ENCODE peak calls at places on chromosomes 16 and 17, in five cellular contexts. One of them, this sample, is unnamed.

GRCh38 chr16:57577691-57578224 is 35.3 kb downstream of the ADGRG5 start:
- DNase-seq in kidney epithelial cell: no peak
- DNase-seq in cardiac muscle cell: no peak
- DNase-seq in tibial artery: no peak
- DNase-seq in transverse colon: no peak
- DNase-seq in this sample: no peak

GRCh38 chr17:50214986-50215730 is 13.7 kb upstream of the COL1A1 start:
- DNase-seq in tibial artery: peak; percentile 28
- DNase-seq in kidney epithelial cell: no peak
- DNase-seq in cardiac muscle cell: no peak
- DNase-seq in transverse colon: no peak
- DNase-seq in this sample: no peak

GRCh38 chr16:52561910-52562741 is 15.2 kb upstream of the TOX3 start:
- DNase-seq in cardiac muscle cell: no peak
- DNase-seq in kidney epithelial cell: no peak
- DNase-seq in transverse colon: peak; percentile 67
- DNase-seq in tibial artery: no peak
- DNase-seq in this sample: no peak

GRCh38 chr16:86994651-86995171 is 322.5 kb downstream of the C16orf95 start:
- DNase-seq in transverse colon: no peak
- DNase-seq in tibial artery: no peak
- DNase-seq in kidney epithelial cell: peak; percentile 96
- DNase-seq in cardiac muscle cell: no peak
- DNase-seq in this sample: no peak

GRCh38 chr16:14244344-14245010 is 173.4 kb downstream of the MRTFB start:
- DNase-seq in tibial artery: no peak
- DNase-seq in transverse colon: no peak
- DNase-seq in cardiac muscle cell: no peak
- DNase-seq in kidney epithelial cell: no peak
- DNase-seq in this sample: no peak

GRCh38 chr17:81478119-81478518 is 34.5 kb downstream of the ACTG1 start:
- DNase-seq in tibial artery: no peak
- DNase-seq in cardiac muscle cell: no peak
- DNase-seq in kidney epithelial cell: no peak
- DNase-seq in transverse colon: no peak
- DNase-seq in this sample: no peak

GRCh38 chr16:11405331-11406176 is 60.3 kb downstream of the RMI2 start:
- DNase-seq in tibial artery: no peak
- DNase-seq in cardiac muscle cell: peak; percentile 28
- DNase-seq in transverse colon: peak; percentile 33
- DNase-seq in kidney epithelial cell: no peak
- DNase-seq in this sample: peak; percentile 31

GRCh38 chr17:2150871-2151270 is 96.0 kb downstream of the HIC1 start:
- DNase-seq in transverse colon: no peak
- DNase-seq in cardiac muscle cell: no peak
- DNase-seq in kidney epithelial cell: no peak
- DNase-seq in tibial artery: no peak
- DNase-seq in this sample: no peak

GRCh38 chr16:51110618-51111234 is 40.3 kb downstream of the SALL1 start:
- DNase-seq in transverse colon: no peak
- DNase-seq in cardiac muscle cell: no peak
- DNase-seq in kidney epithelial cell: no peak
- DNase-seq in tibial artery: no peak
- DNase-seq in this sample: no peak

GRCh38 chr16:23554536-23554935 is 2.6 kb downstream of the EARS2 start:
- DNase-seq in tibial artery: no peak
- DNase-seq in transverse colon: no peak
- DNase-seq in kidney epithelial cell: no peak
- DNase-seq in cardiac muscle cell: no peak
- DNase-seq in this sample: no peak

GRCh38 chr17:32355649-32356377 is 5.9 kb downstream of the ZNF207 start:
- DNase-seq in cardiac muscle cell: peak; percentile 29
- DNase-seq in tibial artery: no peak
- DNase-seq in transverse colon: no peak
- DNase-seq in kidney epithelial cell: no peak
- DNase-seq in this sample: no peak

GRCh38 chr17:73592531-73592961 is 51.7 kb downstream of the SDK2 start:
- DNase-seq in kidney epithelial cell: no peak
- DNase-seq in tibial artery: no peak
- DNase-seq in cardiac muscle cell: no peak
- DNase-seq in transverse colon: no peak
- DNase-seq in this sample: peak; percentile 28

GRCh38 chr16:52705192-52705591 is 158.2 kb upstream of the TOX3 start:
- DNase-seq in transverse colon: no peak
- DNase-seq in tibial artery: no peak
- DNase-seq in kidney epithelial cell: no peak
- DNase-seq in cardiac muscle cell: no peak
- DNase-seq in this sample: no peak

GRCh38 chr16:77660311-77660710 is 62.0 kb upstream of the NUDT7 start:
- DNase-seq in transverse colon: no peak
- DNase-seq in cardiac muscle cell: peak; percentile 56
- DNase-seq in tibial artery: no peak
- DNase-seq in kidney epithelial cell: peak; percentile 16
- DNase-seq in this sample: no peak

GRCh38 chr17:50687200-50688066 is 20.3 kb downstream of the ANKRD40 start:
- DNase-seq in transverse colon: no peak
- DNase-seq in tibial artery: no peak
- DNase-seq in kidney epithelial cell: no peak
- DNase-seq in cardiac muscle cell: no peak
- DNase-seq in this sample: no peak

GRCh38 chr16:86517652-86518258 is 7.4 kb downstream of the FOXF1 start:
- DNase-seq in transverse colon: peak; percentile 64
- DNase-seq in kidney epithelial cell: no peak
- DNase-seq in cardiac muscle cell: peak; percentile 79
- DNase-seq in tibial artery: peak; percentile 48
- DNase-seq in this sample: no peak

GRCh38 chr17:33905338-33905800 is 349.7 kb upstream of the CCL2 start:
- DNase-seq in kidney epithelial cell: no peak
- DNase-seq in transverse colon: no peak
- DNase-seq in tibial artery: no peak
- DNase-seq in cardiac muscle cell: no peak
- DNase-seq in this sample: no peak

GRCh38 chr16:89318430-89318758 is 100.9 kb downstream of the ZNF778 start:
- DNase-seq in cardiac muscle cell: no peak
- DNase-seq in kidney epithelial cell: no peak
- DNase-seq in transverse colon: no peak
- DNase-seq in tibial artery: no peak
- DNase-seq in this sample: no peak

GRCh38 chr16:49876716-49877129 is 20.8 kb upstream of the ZNF423 start:
- DNase-seq in transverse colon: peak; percentile 86
- DNase-seq in tibial artery: peak; percentile 45
- DNase-seq in kidney epithelial cell: no peak
- DNase-seq in cardiac muscle cell: peak; percentile 76
- DNase-seq in this sample: no peak

GRCh38 chr16:81035975-81036750 is 521 bp downstream of the ATMIN start:
- DNase-seq in tibial artery: peak; percentile 23
- DNase-seq in transverse colon: peak; percentile 35
- DNase-seq in kidney epithelial cell: no peak
- DNase-seq in cardiac muscle cell: peak; percentile 55
- DNase-seq in this sample: no peak

GRCh38 chr16:67163903-67164558 is 514 bp upstream of the HSF4 start:
- DNase-seq in kidney epithelial cell: no peak
- DNase-seq in cardiac muscle cell: no peak
- DNase-seq in tibial artery: no peak
- DNase-seq in transverse colon: no peak
- DNase-seq in this sample: no peak
- H3K4me3 ChIP-seq in kidney epithelial cell: peak overlapping the region; percentile 5
- H3K4me3 ChIP-seq in cardiac muscle cell: peak overlapping the region; percentile 33
- H3K4me3 ChIP-seq in tibial artery: peak overlapping the region; percentile 51
- H3K4me3 ChIP-seq in transverse colon: peak overlapping the region; percentile 38
- H3K4me3 ChIP-seq in this sample: peak overlapping the region; percentile 51

DNA sequence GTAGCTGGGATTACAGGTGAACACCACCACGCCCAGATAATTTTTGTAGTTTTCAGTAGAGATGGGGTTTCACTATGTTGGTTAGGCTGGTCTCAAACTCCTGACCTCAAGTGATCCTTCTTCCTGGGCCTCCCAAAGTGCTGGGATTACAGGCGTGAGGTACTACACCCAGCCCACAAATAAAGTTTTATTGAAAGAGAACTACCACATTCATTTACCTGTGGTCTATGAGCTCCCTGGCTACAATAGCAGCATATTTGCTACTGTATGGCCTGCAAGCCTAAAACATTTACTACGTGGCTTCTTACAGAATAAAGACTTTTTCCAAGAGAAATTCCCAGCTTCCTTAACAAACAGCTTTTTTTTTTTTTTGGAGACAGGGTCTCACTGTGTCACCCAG is 3.4 kb downstream of the METTL9 start:
- DNase-seq in kidney epithelial cell: no peak
- DNase-seq in cardiac muscle cell: no peak
- DNase-seq in transverse colon: no peak
- DNase-seq in tibial artery: no peak
- DNase-seq in this sample: no peak
- H3K4me3 ChIP-seq in kidney epithelial cell: no peak overlapping the region
- H3K4me3 ChIP-seq in cardiac muscle cell: no peak overlapping the region
- H3K4me3 ChIP-seq in transverse colon: no peak overlapping the region
- H3K4me3 ChIP-seq in tibial artery: no peak overlapping the region
- H3K4me3 ChIP-seq in this sample: no peak overlapping the region

GRCh38 chr17:4559139-4559791 is 1.1 kb downstream of the GGT6 start:
- DNase-seq in transverse colon: peak; percentile 51
- DNase-seq in cardiac muscle cell: no peak
- DNase-seq in kidney epithelial cell: no peak
- DNase-seq in tibial artery: no peak
- DNase-seq in this sample: no peak
- H3K4me3 ChIP-seq in transverse colon: peak overlapping the region; percentile 55
- H3K4me3 ChIP-seq in cardiac muscle cell: no peak overlapping the region
- H3K4me3 ChIP-seq in kidney epithelial cell: no peak overlapping the region
- H3K4me3 ChIP-seq in tibial artery: no peak overlapping the region
- H3K4me3 ChIP-seq in this sample: no peak overlapping the region

DNA sequence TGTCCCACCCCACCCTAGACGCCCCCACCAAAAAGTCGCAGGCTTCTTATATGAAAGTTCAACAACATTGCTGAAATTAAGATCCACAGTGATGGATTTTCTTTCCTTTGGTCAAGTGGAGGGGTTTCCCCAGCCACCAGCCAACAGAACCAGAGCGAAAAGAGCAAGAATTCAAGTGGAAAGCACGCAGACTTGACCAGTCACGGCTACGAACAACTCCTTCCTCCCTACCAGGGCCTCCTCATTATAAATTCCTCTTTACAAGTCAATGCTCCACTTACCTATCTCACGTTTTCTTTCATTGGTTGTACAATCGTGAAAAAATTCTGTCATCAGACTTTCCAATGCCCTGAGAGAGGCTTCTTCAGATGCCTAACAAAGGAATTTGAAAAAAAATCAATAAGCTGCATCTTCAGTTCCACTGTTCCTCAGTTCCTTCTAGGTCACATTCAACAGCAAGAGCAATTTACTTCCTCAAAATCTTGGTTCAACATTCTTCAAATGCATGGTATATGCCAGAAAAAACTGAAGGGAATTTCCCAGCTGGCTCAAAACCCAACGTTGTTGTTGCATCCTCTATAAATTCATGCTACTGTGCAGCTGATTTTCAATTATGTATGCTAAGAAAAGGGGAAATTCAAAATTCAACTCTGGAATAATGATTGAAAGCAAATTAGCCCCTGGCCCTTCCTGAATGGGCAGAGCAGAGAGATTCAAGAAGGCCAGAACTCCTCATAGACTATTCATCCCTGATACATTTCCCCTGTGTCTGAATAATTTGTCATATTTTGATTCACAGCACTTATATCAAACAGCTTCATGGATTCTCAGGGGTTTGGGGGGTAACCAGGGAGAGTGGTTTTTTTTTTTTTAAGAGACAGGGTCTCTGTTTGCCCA is 30.9 kb downstream of the XPO6 start:
- DNase-seq in cardiac muscle cell: no peak
- DNase-seq in kidney epithelial cell: no peak
- DNase-seq in tibial artery: no peak
- DNase-seq in transverse colon: no peak
- DNase-seq in this sample: no peak
- H3K4me3 ChIP-seq in cardiac muscle cell: no peak overlapping the region
- H3K4me3 ChIP-seq in kidney epithelial cell: no peak overlapping the region
- H3K4me3 ChIP-seq in tibial artery: no peak overlapping the region
- H3K4me3 ChIP-seq in transverse colon: no peak overlapping the region
- H3K4me3 ChIP-seq in this sample: no peak overlapping the region

GRCh38 chr17:77090476-77090875 is 50.3 kb upstream of the SEC14L1 start:
- DNase-seq in tibial artery: no peak
- DNase-seq in transverse colon: peak; percentile 23
- DNase-seq in kidney epithelial cell: no peak
- DNase-seq in cardiac muscle cell: no peak
- DNase-seq in this sample: no peak
- H3K4me3 ChIP-seq in tibial artery: no peak overlapping the region
- H3K4me3 ChIP-seq in transverse colon: no peak overlapping the region
- H3K4me3 ChIP-seq in kidney epithelial cell: no peak overlapping the region
- H3K4me3 ChIP-seq in cardiac muscle cell: no peak overlapping the region
- H3K4me3 ChIP-seq in this sample: no peak overlapping the region

GRCh38 chr17:57984936-57985674 is 2.9 kb downstream of the VEZF1 start:
- DNase-seq in kidney epithelial cell: no peak
- DNase-seq in tibial artery: no peak
- DNase-seq in transverse colon: no peak
- DNase-seq in cardiac muscle cell: no peak
- DNase-seq in this sample: no peak
- H3K4me3 ChIP-seq in kidney epithelial cell: no peak overlapping the region
- H3K4me3 ChIP-seq in tibial artery: peak overlapping the region; percentile 0
- H3K4me3 ChIP-seq in transverse colon: peak overlapping the region; percentile 9
- H3K4me3 ChIP-seq in cardiac muscle cell: no peak overlapping the region
- H3K4me3 ChIP-seq in this sample: peak overlapping the region; percentile 27

GRCh38 chr17:67362173-67362572 is 4.2 kb downstream of the PSMD12 start:
- DNase-seq in kidney epithelial cell: no peak
- DNase-seq in cardiac muscle cell: no peak
- DNase-seq in tibial artery: no peak
- DNase-seq in transverse colon: no peak
- DNase-seq in this sample: no peak
- H3K4me3 ChIP-seq in kidney epithelial cell: no peak overlapping the region
- H3K4me3 ChIP-seq in cardiac muscle cell: no peak overlapping the region
- H3K4me3 ChIP-seq in tibial artery: no peak overlapping the region
- H3K4me3 ChIP-seq in transverse colon: no peak overlapping the region
- H3K4me3 ChIP-seq in this sample: no peak overlapping the region

GRCh38 chr16:29310852-29311314 is 95.6 kb downstream of the NPIPB11 start:
- DNase-seq in cardiac muscle cell: no peak
- DNase-seq in tibial artery: peak; percentile 55
- DNase-seq in transverse colon: no peak
- DNase-seq in kidney epithelial cell: no peak
- DNase-seq in this sample: no peak

GRCh38 chr16:29314292-29314934 is 92.1 kb downstream of the NPIPB11 start:
- DNase-seq in cardiac muscle cell: no peak
- DNase-seq in transverse colon: no peak
- DNase-seq in tibial artery: no peak
- DNase-seq in kidney epithelial cell: no peak
- DNase-seq in this sample: no peak

GRCh38 chr16:29313559-29313887 is 93.0 kb downstream of the NPIPB11 start:
- DNase-seq in kidney epithelial cell: no peak
- DNase-seq in tibial artery: no peak
- DNase-seq in cardiac muscle cell: no peak
- DNase-seq in transverse colon: no peak
- DNase-seq in this sample: no peak

GRCh38 chr16:29312835-29313558 is 93.5 kb downstream of the NPIPB11 start:
- DNase-seq in tibial artery: no peak
- DNase-seq in cardiac muscle cell: no peak
- DNase-seq in kidney epithelial cell: no peak
- DNase-seq in transverse colon: no peak
- DNase-seq in this sample: no peak

GRCh38 chr16:29311636-29312344 is 94.7 kb downstream of the NPIPB11 start:
- DNase-seq in tibial artery: no peak
- DNase-seq in kidney epithelial cell: no peak
- DNase-seq in cardiac muscle cell: no peak
- DNase-seq in transverse colon: no peak
- DNase-seq in this sample: no peak
- H3K4me3 ChIP-seq in tibial artery: no peak overlapping the region
- H3K4me3 ChIP-seq in kidney epithelial cell: no peak overlapping the region
- H3K4me3 ChIP-seq in cardiac muscle cell: no peak overlapping the region
- H3K4me3 ChIP-seq in transverse colon: no peak overlapping the region
- H3K4me3 ChIP-seq in this sample: no peak overlapping the region

GRCh38 chr17:58324409-58325288 is 3.9 kb downstream of the TSPOAP1 start:
- DNase-seq in transverse colon: peak; percentile 58
- DNase-seq in kidney epithelial cell: no peak
- DNase-seq in cardiac muscle cell: peak; percentile 80
- DNase-seq in tibial artery: no peak
- DNase-seq in this sample: no peak
- H3K4me3 ChIP-seq in transverse colon: peak overlapping the region; percentile 69
- H3K4me3 ChIP-seq in kidney epithelial cell: peak overlapping the region; percentile 59
- H3K4me3 ChIP-seq in cardiac muscle cell: peak overlapping the region; percentile 29
- H3K4me3 ChIP-seq in tibial artery: peak overlapping the region; percentile 72
- H3K4me3 ChIP-seq in this sample: no peak overlapping the region